ENCODE peak calls at places on chromosomes 3 and 15, in eight cellular contexts. H is sigmoid colon, W is epithelial cell of prostate, L is H1, T is heart left ventricle, Q is heart right ventricle, Y is H9, M is AG04450. S is an unnamed sample.

GRCh38 chr15:89812126-89812846 is 2.4 kb downstream of the ANPEP start:
- DNase-seq in Q (peak), L (no peak), W (no peak), Y (no peak), H (peak), T (peak), M (no peak), S (no peak)

GRCh38 chr3:188197388-188197847 is 43.5 kb downstream of the LPP start:
- DNase-seq in W (no peak), Q (peak), Y (no peak), H (no peak), L (peak), M (no peak), T (peak), S (no peak)

GRCh38 chr3:136671921-136672320 is 80.3 kb downstream of the STAG1 start:
- DNase-seq in H (no peak), W (no peak), L (no peak), Y (no peak), T (no peak), M (peak), Q (no peak), S (no peak)

GRCh38 chr3:61821823-61822251 is 260.5 kb downstream of the PTPRG start:
- DNase-seq in W (peak), L (no peak), Q (no peak), H (peak), Y (no peak), T (no peak), M (no peak), S (no peak)

GRCh38 chr15:32919749-32920414 is 202.1 kb downstream of the GREM1 start:
- DNase-seq in M (peak), H (no peak), T (no peak), Q (no peak), W (no peak), Y (no peak), L (no peak), S (no peak)

GRCh38 chr3:157369712-157370447 is 66.8 kb upstream of the PTX3 start:
- DNase-seq in T (no peak), W (no peak), H (no peak), Y (no peak), Q (no peak), M (no peak), L (no peak), S (no peak)

GRCh38 chr15:100713163-100713867 is 110.9 kb downstream of the ASB7 start:
- DNase-seq in Y (peak), Q (no peak), M (no peak), H (peak), W (peak), L (no peak), T (no peak), S (peak)

GRCh38 chr15:41819455-41820050 is 8.3 kb upstream of the JMJD7 start:
- DNase-seq in M (no peak), T (no peak), W (no peak), Y (no peak), H (peak), Q (no peak), L (no peak), S (peak)

GRCh38 chr3:162538906-162539305 is 1042.3 kb downstream of the OTOL1 start:
- DNase-seq in Q (no peak), M (no peak), W (no peak), L (no peak), Y (no peak), H (no peak), T (no peak), S (no peak)

GRCh38 chr3:56688191-56688590 is 5.1 kb upstream of the TASOR start:
- DNase-seq in H (no peak), W (no peak), M (no peak), T (no peak), Q (no peak), L (no peak), Y (no peak), S (no peak)

GRCh38 chr3:139969386-139969785 is 34.4 kb downstream of the CLSTN2 start:
- DNase-seq in M (no peak), L (no peak), H (no peak), W (no peak), Q (no peak), T (no peak), Y (no peak), S (no peak)

GRCh38 chr3:48125026-48125704 is 63.1 kb downstream of the CDC25A start:
- DNase-seq in H (no peak), Q (no peak), M (peak), T (no peak), Y (peak), W (no peak), L (peak), S (no peak)

GRCh38 chr3:178513539-178514410 is 22.5 kb upstream of the KCNMB2 start:
- DNase-seq in Q (no peak), W (no peak), L (no peak), T (no peak), Y (no peak), M (no peak), H (no peak), S (no peak)

GRCh38 chr3:11371758-11372157 is 99.6 kb downstream of the ATG7 start:
- DNase-seq in T (no peak), Y (no peak), L (no peak), Q (no peak), H (no peak), M (no peak), W (no peak), S (no peak)

GRCh38 chr3:195911946-195912270 is 3.6 kb upstream of the TNK2 start:
- DNase-seq in Y (peak), H (peak), Q (no peak), L (no peak), T (no peak), W (peak), M (no peak), S (no peak)

GRCh38 chr3:171353423-171353822 is 106.8 kb downstream of the TNIK start:
- DNase-seq in M (no peak), L (no peak), H (no peak), Q (no peak), W (peak), Y (no peak), T (no peak), S (no peak)

GRCh38 chr3:154428369-154429206 is 1.4 kb downstream of the GPR149 start:
- DNase-seq in M (no peak), W (no peak), L (no peak), H (no peak), Y (peak), T (no peak), Q (peak), S (peak)

GRCh38 chr15:77739591-77740378 is 107.1 kb upstream of the LINGO1 start:
- DNase-seq in T (no peak), L (peak), W (no peak), M (no peak), Y (peak), H (no peak), Q (no peak), S (no peak)

GRCh38 chr15:69200773-69201745 is 40.6 kb downstream of the GLCE start:
- DNase-seq in Y (no peak), L (no peak), M (no peak), Q (no peak), W (no peak), T (no peak), H (no peak), S (no peak)

GRCh38 chr3:18351823-18352744 is 73.1 kb downstream of the SATB1 start:
- DNase-seq in M (no peak), W (no peak), L (no peak), T (no peak), Q (no peak), H (no peak), Y (no peak), S (no peak)

GRCh38 chr3:134312072-134312872 is 61.6 kb upstream of the RYK start:
- DNase-seq in T (no peak), W (no peak), Q (no peak), H (no peak), M (no peak), Y (peak), L (no peak), S (no peak)

GRCh38 chr15:77413687-77414349 is 6.1 kb downstream of the PEAK1 start:
- DNase-seq in Y (no peak), M (no peak), L (no peak), Q (no peak), H (no peak), W (no peak), T (no peak), S (no peak)

GRCh38 chr3:87503901-87504498 is 227.6 kb upstream of the POU1F1 start:
- DNase-seq in Y (peak), H (no peak), M (peak), L (peak), W (peak), Q (no peak), T (no peak), S (no peak)

GRCh38 chr3:86990171-86990733 is 697 bp downstream of the VGLL3 start:
- DNase-seq in T (no peak), W (no peak), L (peak), Q (no peak), M (no peak), Y (peak), H (peak), S (peak)

GRCh38 chr3:156681003-156681402 is 6.6 kb downstream of the TIPARP start:
- DNase-seq in W (peak), H (peak), L (no peak), M (peak), Y (peak), Q (no peak), T (peak), S (peak)

GRCh38 chr3:88807471-88808090 is 299.8 kb upstream of the EPHA3 start:
- DNase-seq in M (no peak), W (peak), L (no peak), T (no peak), H (no peak), Y (no peak), Q (no peak), S (no peak)

GRCh38 chr15:30941520-30941919 is 37.8 kb downstream of the FAN1 start:
- DNase-seq in L (no peak), Y (peak), H (no peak), M (no peak), W (no peak), T (no peak), Q (no peak), S (no peak)

GRCh38 chr15:72202801-72203506 is 5.4 kb upstream of the GRAMD2A start:
- DNase-seq in T (no peak), Q (no peak), W (no peak), Y (no peak), H (no peak), M (no peak), L (no peak), S (no peak)
- H3K27ac ChIP-seq in T (peak), Q (peak), W (peak), Y (no peak), H (peak), M (peak), L (no peak), S (peak)

GRCh38 chr15:52710050-52710709 is 31.0 kb upstream of the ATOSA start:
- DNase-seq in Q (no peak), M (no peak), Y (peak), L (no peak), H (no peak), T (no peak), W (peak), S (no peak)

GRCh38 chr15:52706091-52706490 is 26.9 kb upstream of the ATOSA start:
- DNase-seq in W (no peak), H (no peak), T (no peak), Q (no peak), L (no peak), Y (no peak), M (no peak), S (no peak)

GRCh38 chr15:52714968-52715367 is 35.8 kb upstream of the ATOSA start:
- DNase-seq in W (no peak), L (no peak), T (no peak), Y (no peak), M (no peak), Q (no peak), H (no peak), S (no peak)

GRCh38 chr15:52710710-52711107 is 31.5 kb upstream of the ATOSA start:
- DNase-seq in Q (no peak), W (no peak), M (no peak), L (no peak), Y (no peak), H (no peak), T (no peak), S (no peak)

GRCh38 chr15:52709172-52709979 is 30.2 kb upstream of the ATOSA start:
- DNase-seq in L (peak), W (no peak), Q (no peak), H (no peak), M (no peak), Y (peak), T (no peak), S (no peak)
- H3K27ac ChIP-seq in L (no peak), W (peak), Q (no peak), H (no peak), M (no peak), Y (no peak), T (no peak), S (no peak)

GRCh38 chr15:66785637-66786036 is 83.6 kb downstream of the SMAD6 start:
- DNase-seq in Y (no peak), T (no peak), H (no peak), W (no peak), Q (no peak), M (peak), L (no peak), S (no peak)
- H3K27ac ChIP-seq in Y (no peak), T (no peak), H (no peak), W (no peak), Q (no peak), M (peak), L (no peak), S (no peak)

GRCh38 chr3:112687214-112687613 is 46.3 kb upstream of the CCDC80 start:
- DNase-seq in Q (no peak), L (no peak), W (no peak), Y (no peak), T (no peak), H (no peak), M (no peak), S (no peak)
- H3K27ac ChIP-seq in Q (no peak), L (no peak), W (no peak), Y (no peak), T (no peak), H (no peak), M (no peak), S (peak)